ENCODE peak calls at places on chromosome 10, in five cellular contexts. K is KG1, Z is COR-L47, I is AML-193, N is NCI-H1092 treated with DMSO at 0.1 percent for 48 hours. T is an unnamed sample.
A peak's percentile ranks its signal among the peaks of the same experiment; 100 is the strongest.

GRCh38 chr10:60464659-60465058 is 75.0 kb upstream of the ANK3 start:
- DNase-seq in K (no peak), Z (no peak), I (no peak), N (no peak), T (no peak)

GRCh38 chr10:99976886-99977391 is 32.8 kb downstream of the DNMBP start:
- DNase-seq in K (no peak), Z (no peak), I (no peak), N (no peak), T (no peak)

GRCh38 chr10:79602953-79603352 is 7.8 kb upstream of the SFTPA1 start:
- DNase-seq in K (no peak), Z (no peak), I (no peak), N (no peak), T (no peak)

GRCh38 chr10:71745659-71746250 is 26.2 kb upstream of the C10orf105 start:
- DNase-seq in K (no peak), Z (no peak), I (no peak), N (no peak), T (no peak)

GRCh38 chr10:58844680-58845079 is 331.8 kb upstream of the PHYHIPL start:
- DNase-seq in K (no peak), Z (no peak), I (no peak), N (no peak), T (no peak)

GRCh38 chr10:105837951-105838350 is 1196.9 kb downstream of the SORCS3 start:
- DNase-seq in K (no peak), Z (no peak), I (no peak), N (no peak), T (no peak)

GRCh38 chr10:130053561-130053960 is 57.1 kb downstream of the C10orf143 start:
- DNase-seq in K (no peak), Z (no peak), I (no peak), N (no peak), T (no peak)

GRCh38 chr10:6394084-6394483 is 186.0 kb downstream of the PRKCQ start:
- DNase-seq in K (no peak), Z (no peak), I (no peak), N (no peak), T (no peak)

GRCh38 chr10:124640538-124641231 is 103.5 kb downstream of the FAM53B start:
- DNase-seq in K (peak; percentile 76), Z (no peak), I (peak; percentile 93), N (no peak), T (no peak)

GRCh38 chr10:85959239-85959638 is 407.4 kb downstream of the GRID1 start:
- DNase-seq in K (no peak), Z (no peak), I (no peak), N (no peak), T (no peak)

GRCh38 chr10:69499726-69500689 is 48.7 kb downstream of the TSPAN15 start:
- DNase-seq in K (no peak), Z (no peak), I (no peak), N (no peak), T (no peak)

GRCh38 chr10:28551086-28551485 is 18.2 kb downstream of the WAC start:
- DNase-seq in K (no peak), Z (no peak), I (no peak), N (no peak), T (no peak)

GRCh38 chr10:122282253-122282671 is 11.2 kb downstream of the BTBD16 start:
- DNase-seq in K (no peak), Z (no peak), I (no peak), N (no peak), T (no peak)

GRCh38 chr10:14603539-14604102 is 171.1 kb downstream of the FAM107B start:
- DNase-seq in K (no peak), Z (no peak), I (peak; percentile 67), N (no peak), T (peak; percentile 35)

GRCh38 chr10:1605121-1605520 is 132.2 kb downstream of the ADARB2 start:
- DNase-seq in K (no peak), Z (no peak), I (no peak), N (no peak), T (no peak)

GRCh38 chr10:51389415-51390342 is 309.7 kb downstream of the CSTF2T start:
- DNase-seq in K (no peak), Z (no peak), I (peak; percentile 43), N (peak; percentile 3), T (peak; percentile 53)

GRCh38 chr10:62217683-62218082 is 51.0 kb downstream of the RTKN2 start:
- DNase-seq in K (no peak), Z (no peak), I (no peak), N (no peak), T (no peak)

GRCh38 chr10:56561336-56561735 is 200.3 kb upstream of the ZWINT start:
- DNase-seq in K (no peak), Z (no peak), I (no peak), N (no peak), T (no peak)

GRCh38 chr10:86172296-86172695 is 194.3 kb downstream of the GRID1 start:
- DNase-seq in K (no peak), Z (no peak), I (no peak), N (no peak), T (no peak)

GRCh38 chr10:97393034-97393573 is 8.0 kb downstream of the RRP12 start:
- DNase-seq in K (no peak), Z (no peak), I (no peak), N (no peak), T (no peak)

GRCh38 chr10:50316169-50316568 is 64.9 kb upstream of the ASAH2 start:
- DNase-seq in K (no peak), Z (no peak), I (no peak), N (no peak), T (no peak)

GRCh38 chr10:70943806-70944466 is 55.6 kb upstream of the PCBD1 start:
- DNase-seq in K (no peak), Z (no peak), I (no peak), N (no peak), T (no peak)

GRCh38 chr10:64379898-64380297 is 858.7 kb downstream of the REEP3 start:
- DNase-seq in K (no peak), Z (peak; percentile 55), I (peak; percentile 34), N (no peak), T (no peak)

GRCh38 chr10:48836605-48837004 is 103.0 kb downstream of the LRRC18 start:
- DNase-seq in K (no peak), Z (no peak), I (no peak), N (no peak), T (no peak)

GRCh38 chr10:119254355-119254754 is 47.0 kb downstream of the GRK5 start:
- DNase-seq in K (no peak), Z (no peak), I (no peak), N (no peak), T (no peak)

GRCh38 chr10:119769886-119770285 is 44.0 kb downstream of the INPP5F start:
- DNase-seq in K (no peak), Z (no peak), I (no peak), N (no peak), T (no peak)

GRCh38 chr10:73981812-73982211 is 16.1 kb upstream of the VCL start:
- DNase-seq in K (no peak), Z (no peak), I (no peak), N (no peak), T (no peak)

GRCh38 chr10:131381576-131381975 is 70.1 kb upstream of the TCERG1L start:
- DNase-seq in K (no peak), Z (no peak), I (no peak), N (no peak), T (no peak)

GRCh38 chr10:49594594-49594993 is 15.5 kb upstream of the SLC18A3 start:
- DNase-seq in K (peak; percentile 19), Z (no peak), I (peak; percentile 21), N (peak; percentile 47), T (peak; percentile 30)

GRCh38 chr10:132849546-132850031 is 63.6 kb upstream of the NKX6-2 start:
- DNase-seq in K (no peak), Z (no peak), I (no peak), N (no peak), T (no peak)

GRCh38 chr10:35884657-35885071 is 242.6 kb upstream of the FZD8 start:
- DNase-seq in K (no peak), Z (peak; percentile 84), I (no peak), N (no peak), T (no peak)

GRCh38 chr10:58465641-58466040 is 47.0 kb upstream of the BICC1 start:
- DNase-seq in K (no peak), Z (no peak), I (no peak), N (no peak), T (no peak)

GRCh38 chr10:121497513-121497912 is 100.7 kb downstream of the FGFR2 start:
- DNase-seq in K (no peak), Z (peak; percentile 41), I (no peak), N (no peak), T (no peak)

GRCh38 chr10:73906524-73907447 is 4.1 kb upstream of the PLAU start:
- DNase-seq in K (peak; percentile 19), Z (no peak), I (peak; percentile 45), N (peak; percentile 2), T (no peak)

GRCh38 chr10:22333667-22334282 is 11.5 kb upstream of the SPAG6 start:
- DNase-seq in K (no peak), Z (no peak), I (no peak), N (no peak), T (no peak)

GRCh38 chr10:85641479-85641967 is 725.1 kb downstream of the GRID1 start:
- DNase-seq in K (no peak), Z (no peak), I (no peak), N (no peak), T (no peak)

GRCh38 chr10:3935933-3936359 is 150.9 kb upstream of the KLF6 start:
- DNase-seq in K (no peak), Z (peak; percentile 27), I (no peak), N (peak; percentile 81), T (no peak)